ENCODE peak calls at places on chromosomes 6 and 20, in six cellular contexts. W is SK-N-SH, U is HepG2, K is uterus, G is left lung, F is keratinocyte. A is an unnamed sample.

GRCh38 chr20:1185316-1185741 is 548 bp upstream of the TMEM74B start:
- DNase-seq in U (no peak), F (no peak), W (peak; percentile 87), K (no peak), G (no peak), A (no peak)

GRCh38 chr6:37006793-37007339 is 1.4 kb downstream of the FGD2 start:
- DNase-seq in U (no peak), W (no peak), K (no peak), G (no peak), F (no peak), A (no peak)

GRCh38 chr6:134678436-134678889 is 271.4 kb downstream of the ALDH8A1 start:
- DNase-seq in G (no peak), U (no peak), K (peak; percentile 30), W (no peak), F (no peak), A (peak; percentile 58)

GRCh38 chr6:40369891-40370290 is 217.3 kb downstream of the LRFN2 start:
- DNase-seq in K (no peak), F (no peak), W (no peak), U (no peak), G (no peak), A (no peak)

GRCh38 chr6:160131636-160132296 is 10.2 kb downstream of the SLC22A1 start:
- DNase-seq in G (no peak), W (peak; percentile 47), K (no peak), U (no peak), F (no peak), A (no peak)

GRCh38 chr20:63692436-63693078 is 3.9 kb upstream of the TNFRSF6B start:
- DNase-seq in F (no peak), W (no peak), K (peak; percentile 18), G (no peak), U (no peak), A (peak; percentile 39)

GRCh38 chr6:77456531-77457248 is 6.6 kb downstream of the HTR1B start:
- DNase-seq in G (no peak), K (no peak), U (peak; percentile 12), F (peak; percentile 77), W (no peak), A (peak; percentile 66)

GRCh38 chr6:89007209-89008001 is 44.0 kb upstream of the RNGTT start:
- DNase-seq in W (no peak), G (no peak), K (no peak), F (no peak), U (no peak), A (no peak)

GRCh38 chr20:17456226-17456625 is 75.0 kb downstream of the BFSP1 start:
- DNase-seq in G (no peak), W (no peak), U (no peak), F (no peak), K (no peak), A (no peak)

GRCh38 chr20:57136734-57137133 is 129.7 kb downstream of the BMP7 start:
- DNase-seq in U (no peak), W (no peak), F (no peak), G (no peak), K (no peak), A (no peak)

GRCh38 chr6:104789770-104790190 is 69.9 kb downstream of the HACE1 start:
- DNase-seq in K (no peak), G (no peak), U (peak; percentile 18), W (no peak), F (no peak), A (no peak)

GRCh38 chr6:163536770-163537169 is 122.3 kb downstream of the QKI start:
- DNase-seq in W (no peak), F (no peak), K (no peak), G (no peak), U (no peak), A (no peak)

GRCh38 chr6:44800171-44800671 is 412.7 kb downstream of the CDC5L start:
- DNase-seq in F (no peak), U (peak; percentile 18), W (no peak), G (no peak), K (no peak), A (no peak)

GRCh38 chr20:42138711-42139110 is 520.5 kb upstream of the CHD6 start:
- DNase-seq in G (no peak), K (no peak), F (no peak), U (no peak), W (no peak), A (no peak)

GRCh38 chr20:49286689-49287551 is 9.1 kb upstream of the ZNFX1 start:
- DNase-seq in F (no peak), K (no peak), G (no peak), U (peak; percentile 79), W (no peak), A (no peak)

GRCh38 chr20:49288784-49289696 is 11.2 kb upstream of the ZNFX1 start:
- DNase-seq in F (no peak), G (no peak), K (no peak), U (no peak), W (no peak), A (no peak)

GRCh38 chr20:49287555-49288249 is 9.8 kb upstream of the ZNFX1 start:
- DNase-seq in K (no peak), F (peak; percentile 44), G (no peak), U (peak; percentile 61), W (no peak), A (no peak)

GRCh38 chr20:49285813-49286494 is 8.1 kb upstream of the ZNFX1 start:
- DNase-seq in F (no peak), G (no peak), W (no peak), K (no peak), U (no peak), A (no peak)

GRCh38 chr20:49288250-49288751 is 10.4 kb upstream of the ZNFX1 start:
- DNase-seq in G (no peak), K (no peak), U (no peak), W (no peak), F (no peak), A (no peak)
- H3K9me3 ChIP-seq in G (peaks cover 29% of the 10 kb centered on the region), K (peaks cover 21% of the 10 kb centered on the region), U (no peaks in the 10 kb centered on the region), W (no peaks in the 10 kb centered on the region), F (peaks cover 7% of the 10 kb centered on the region), A (peaks cover 43% of the 10 kb centered on the region)

GRCh38 chr6:111423960-111424846 is 58.8 kb downstream of the REV3L start:
- DNase-seq in G (no peak), K (no peak), F (no peak), U (no peak), W (peak; percentile 63), A (no peak)

GRCh38 chr6:111418971-111419693 is 63.9 kb downstream of the REV3L start:
- DNase-seq in F (peak; percentile 23), U (no peak), W (no peak), K (no peak), G (no peak), A (no peak)

GRCh38 chr6:111417946-111418345 is 65.1 kb downstream of the REV3L start:
- DNase-seq in W (no peak), K (no peak), U (no peak), G (no peak), F (no peak), A (no peak)

GRCh38 chr6:111427341-111428116 is 55.5 kb downstream of the REV3L start:
- DNase-seq in K (no peak), F (peak; percentile 38), U (peak; percentile 85), W (no peak), G (no peak), A (no peak)

DNA sequence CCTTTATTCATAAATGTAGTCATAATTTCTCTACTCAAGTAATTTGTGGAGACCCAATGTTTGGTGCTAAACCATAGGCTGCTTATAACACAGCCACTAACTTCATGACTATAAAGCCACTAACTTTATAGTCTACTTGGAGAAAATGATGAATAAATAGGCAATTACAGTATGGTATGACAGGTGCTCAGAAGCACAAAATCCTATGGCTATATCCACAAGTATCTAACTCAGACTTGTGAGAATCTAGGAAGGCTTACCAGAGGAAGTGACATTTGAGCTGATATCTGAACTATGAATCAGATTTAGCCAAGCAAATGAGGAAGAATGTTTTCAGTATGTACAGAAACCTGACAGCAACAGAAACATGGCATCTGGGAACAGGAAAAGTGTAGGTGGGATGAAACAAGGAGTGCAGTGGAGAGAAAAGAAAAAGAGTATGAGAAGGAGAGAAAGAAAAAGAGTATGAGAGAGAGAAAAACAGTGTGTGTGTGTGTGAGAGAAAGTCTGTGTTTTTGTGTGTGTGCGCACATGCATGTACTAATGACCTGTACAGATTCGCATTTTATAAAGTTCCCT is 59.9 kb downstream of the REV3L start:
- DNase-seq in U (no peak), G (no peak), F (no peak), W (no peak), K (no peak), A (no peak)
- H3K4me1 ChIP-seq in U (peaks cover 46% of the 10 kb centered on the region), G (peaks cover 45% of the 10 kb centered on the region), F (peaks cover 53% of the 10 kb centered on the region), W (peaks cover 29% of the 10 kb centered on the region), K (no peaks in the 10 kb centered on the region), A (peaks cover 57% of the 10 kb centered on the region)

GRCh38 chr6:169960891-169961611 is 209.6 kb downstream of the ERMARD start:
- DNase-seq in W (peak; percentile 24), K (peak; percentile 10), G (peak; percentile 41), U (no peak), F (no peak), A (no peak)

GRCh38 chr6:169958510-169958909 is 207.1 kb downstream of the ERMARD start:
- DNase-seq in K (no peak), F (no peak), W (no peak), U (no peak), G (no peak), A (peak; percentile 1)

GRCh38 chr6:169960531-169960890 is 209.1 kb downstream of the ERMARD start:
- DNase-seq in K (no peak), U (no peak), F (no peak), G (peak; percentile 67), W (peak; percentile 33), A (no peak)

GRCh38 chr6:169960003-169960344 is 208.6 kb downstream of the ERMARD start:
- DNase-seq in W (peak; percentile 37), G (no peak), F (no peak), K (no peak), U (no peak), A (no peak)

GRCh38 chr6:169959129-169960002 is 207.9 kb downstream of the ERMARD start:
- DNase-seq in F (peak; percentile 61), G (peak; percentile 72), W (peak; percentile 32), K (peak; percentile 60), U (no peak), A (no peak)
- H3K9me3 ChIP-seq in F (no peaks in the 10 kb centered on the region), G (no peaks in the 10 kb centered on the region), W (no peaks in the 10 kb centered on the region), K (no peaks in the 10 kb centered on the region), U (no peaks in the 10 kb centered on the region), A (no peaks in the 10 kb centered on the region)

GRCh38 chr6:20202070-20202658 is 10.1 kb downstream of the MBOAT1 start:
- DNase-seq in W (no peak), F (peak; percentile 17), U (peak; percentile 10), K (no peak), G (no peak), A (no peak)

GRCh38 chr6:20198764-20199174 is 13.5 kb downstream of the MBOAT1 start:
- DNase-seq in K (no peak), G (no peak), U (no peak), F (no peak), W (no peak), A (no peak)

GRCh38 chr6:20198156-20198555 is 14.1 kb downstream of the MBOAT1 start:
- DNase-seq in G (no peak), K (no peak), U (no peak), F (no peak), W (no peak), A (no peak)

GRCh38 chr6:20202699-20203302 is 9.5 kb downstream of the MBOAT1 start:
- DNase-seq in W (no peak), F (no peak), U (no peak), K (no peak), G (no peak), A (no peak)

DNA sequence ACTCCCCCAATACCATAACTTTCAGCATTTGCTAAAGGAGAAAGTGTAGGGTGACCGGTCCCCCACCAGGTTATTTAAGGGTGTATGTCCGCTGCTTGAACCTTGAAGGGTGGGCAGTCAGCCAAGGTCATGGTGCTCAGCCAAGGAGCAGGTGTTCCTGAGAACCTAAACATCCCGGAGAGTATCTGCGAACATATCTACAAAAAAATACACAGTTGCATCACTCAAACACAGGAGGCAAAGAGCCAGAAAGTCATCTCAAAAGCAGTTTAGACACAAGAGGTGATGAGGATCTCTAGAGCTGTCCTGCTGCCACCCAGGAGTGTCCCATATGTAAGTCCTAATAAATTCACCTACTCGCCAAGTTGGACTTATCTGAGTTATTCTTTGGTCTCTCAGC is 11.5 kb downstream of the MBOAT1 start:
- DNase-seq in U (no peak), W (no peak), G (no peak), F (no peak), K (no peak), A (no peak)
- H3K4me1 ChIP-seq in U (no peaks in the 10 kb centered on the region), W (peaks cover 8% of the 10 kb centered on the region), G (peaks cover 53% of the 10 kb centered on the region), F (peaks cover 31% of the 10 kb centered on the region), K (no peaks in the 10 kb centered on the region), A (peaks cover 37% of the 10 kb centered on the region)